ENCODE peak calls at places on chromosomes 5 and 9, in eight cellular contexts. One of them, this sample, is unnamed.

GRCh38 chr5:33890633-33891032 is 1.2 kb downstream of the ADAMTS12 start:
- DNase-seq in psoas muscle: no peak
- DNase-seq in CD8-positive, alpha-beta T cell: no peak
- DNase-seq in left lung: no peak
- DNase-seq in sigmoid colon: no peak
- DNase-seq in cardiac muscle cell: peak
- DNase-seq in coronary artery: no peak
- DNase-seq in uterus: no peak
- DNase-seq in this sample: peak

GRCh38 chr9:112012026-112012902 is 115.7 kb downstream of the UGCG start:
- DNase-seq in sigmoid colon: peak
- DNase-seq in coronary artery: no peak
- DNase-seq in left lung: no peak
- DNase-seq in cardiac muscle cell: no peak
- DNase-seq in uterus: peak
- DNase-seq in CD8-positive, alpha-beta T cell: no peak
- DNase-seq in psoas muscle: peak
- DNase-seq in this sample: peak

GRCh38 chr5:10279925-10280720 is 27.6 kb downstream of the CMBL start:
- DNase-seq in coronary artery: no peak
- DNase-seq in uterus: no peak
- DNase-seq in CD8-positive, alpha-beta T cell: no peak
- DNase-seq in sigmoid colon: no peak
- DNase-seq in left lung: no peak
- DNase-seq in cardiac muscle cell: no peak
- DNase-seq in psoas muscle: no peak
- DNase-seq in this sample: no peak

GRCh38 chr5:143002459-143003327 is 232.5 kb downstream of the ARHGAP26 start:
- DNase-seq in sigmoid colon: no peak
- DNase-seq in left lung: no peak
- DNase-seq in psoas muscle: no peak
- DNase-seq in uterus: no peak
- DNase-seq in CD8-positive, alpha-beta T cell: peak
- DNase-seq in cardiac muscle cell: no peak
- DNase-seq in coronary artery: no peak
- DNase-seq in this sample: peak

GRCh38 chr9:126805546-126806262 is 864 bp downstream of the ZBTB43 start:
- DNase-seq in uterus: no peak
- DNase-seq in coronary artery: no peak
- DNase-seq in CD8-positive, alpha-beta T cell: peak
- DNase-seq in left lung: peak
- DNase-seq in sigmoid colon: peak
- DNase-seq in psoas muscle: peak
- DNase-seq in cardiac muscle cell: peak
- DNase-seq in this sample: peak

GRCh38 chr5:147098233-147098790 is 136.5 kb upstream of the STK32A start:
- DNase-seq in sigmoid colon: no peak
- DNase-seq in cardiac muscle cell: peak
- DNase-seq in left lung: no peak
- DNase-seq in psoas muscle: no peak
- DNase-seq in uterus: no peak
- DNase-seq in coronary artery: no peak
- DNase-seq in CD8-positive, alpha-beta T cell: no peak
- DNase-seq in this sample: peak

GRCh38 chr9:6417186-6417585 is 4.2 kb downstream of the UHRF2 start:
- DNase-seq in left lung: no peak
- DNase-seq in CD8-positive, alpha-beta T cell: no peak
- DNase-seq in psoas muscle: no peak
- DNase-seq in cardiac muscle cell: no peak
- DNase-seq in sigmoid colon: no peak
- DNase-seq in uterus: no peak
- DNase-seq in coronary artery: no peak
- DNase-seq in this sample: no peak

GRCh38 chr9:135278586-135278985 is 191.1 kb downstream of the OLFM1 start:
- DNase-seq in coronary artery: no peak
- DNase-seq in sigmoid colon: no peak
- DNase-seq in cardiac muscle cell: no peak
- DNase-seq in left lung: peak
- DNase-seq in uterus: no peak
- DNase-seq in psoas muscle: no peak
- DNase-seq in CD8-positive, alpha-beta T cell: no peak
- DNase-seq in this sample: no peak

GRCh38 chr9:134403292-134403681 is 77.0 kb downstream of the RXRA start:
- DNase-seq in cardiac muscle cell: no peak
- DNase-seq in CD8-positive, alpha-beta T cell: no peak
- DNase-seq in sigmoid colon: no peak
- DNase-seq in coronary artery: no peak
- DNase-seq in left lung: no peak
- DNase-seq in uterus: no peak
- DNase-seq in psoas muscle: peak
- DNase-seq in this sample: no peak

GRCh38 chr9:130453487-130453886 is 8.7 kb downstream of the ASS1 start:
- DNase-seq in uterus: peak
- DNase-seq in CD8-positive, alpha-beta T cell: no peak
- DNase-seq in sigmoid colon: no peak
- DNase-seq in left lung: no peak
- DNase-seq in coronary artery: no peak
- DNase-seq in psoas muscle: no peak
- DNase-seq in cardiac muscle cell: peak
- DNase-seq in this sample: no peak

GRCh38 chr5:10456583-10457562 is 15.2 kb downstream of the ROPN1L start:
- DNase-seq in psoas muscle: peak
- DNase-seq in CD8-positive, alpha-beta T cell: no peak
- DNase-seq in left lung: no peak
- DNase-seq in uterus: no peak
- DNase-seq in sigmoid colon: no peak
- DNase-seq in cardiac muscle cell: no peak
- DNase-seq in coronary artery: peak
- DNase-seq in this sample: peak

GRCh38 chr9:137724114-137724445 is 105.3 kb downstream of the EHMT1 start:
- DNase-seq in uterus: no peak
- DNase-seq in psoas muscle: no peak
- DNase-seq in sigmoid colon: no peak
- DNase-seq in coronary artery: no peak
- DNase-seq in left lung: no peak
- DNase-seq in cardiac muscle cell: peak
- DNase-seq in CD8-positive, alpha-beta T cell: peak
- DNase-seq in this sample: peak

GRCh38 chr9:91071185-91071990 is 269.8 kb downstream of the SYK start:
- DNase-seq in cardiac muscle cell: no peak
- DNase-seq in sigmoid colon: no peak
- DNase-seq in psoas muscle: peak
- DNase-seq in CD8-positive, alpha-beta T cell: no peak
- DNase-seq in uterus: no peak
- DNase-seq in left lung: no peak
- DNase-seq in coronary artery: peak
- DNase-seq in this sample: no peak

GRCh38 chr9:11931109-11931508 is 762.1 kb upstream of the TYRP1 start:
- DNase-seq in psoas muscle: no peak
- DNase-seq in left lung: no peak
- DNase-seq in uterus: no peak
- DNase-seq in sigmoid colon: no peak
- DNase-seq in cardiac muscle cell: no peak
- DNase-seq in CD8-positive, alpha-beta T cell: no peak
- DNase-seq in coronary artery: no peak
- DNase-seq in this sample: no peak

GRCh38 chr5:10704949-10705621 is 55.9 kb downstream of the DAP start:
- DNase-seq in coronary artery: no peak
- DNase-seq in left lung: no peak
- DNase-seq in uterus: no peak
- DNase-seq in sigmoid colon: no peak
- DNase-seq in cardiac muscle cell: no peak
- DNase-seq in psoas muscle: no peak
- DNase-seq in CD8-positive, alpha-beta T cell: no peak
- DNase-seq in this sample: no peak

GRCh38 chr9:9754186-9754585 is 858.6 kb downstream of the PTPRD start:
- DNase-seq in psoas muscle: no peak
- DNase-seq in cardiac muscle cell: no peak
- DNase-seq in left lung: no peak
- DNase-seq in uterus: no peak
- DNase-seq in coronary artery: no peak
- DNase-seq in sigmoid colon: no peak
- DNase-seq in CD8-positive, alpha-beta T cell: no peak
- DNase-seq in this sample: no peak

GRCh38 chr9:87604886-87605588 is 107.4 kb downstream of the DAPK1 start:
- DNase-seq in CD8-positive, alpha-beta T cell: no peak
- DNase-seq in uterus: no peak
- DNase-seq in cardiac muscle cell: no peak
- DNase-seq in psoas muscle: no peak
- DNase-seq in coronary artery: no peak
- DNase-seq in sigmoid colon: no peak
- DNase-seq in left lung: no peak
- DNase-seq in this sample: no peak

GRCh38 chr9:74443036-74443750 is 53.9 kb upstream of the RORB start:
- DNase-seq in uterus: no peak
- DNase-seq in sigmoid colon: no peak
- DNase-seq in coronary artery: no peak
- DNase-seq in CD8-positive, alpha-beta T cell: no peak
- DNase-seq in left lung: no peak
- DNase-seq in psoas muscle: no peak
- DNase-seq in cardiac muscle cell: no peak
- DNase-seq in this sample: no peak

GRCh38 chr5:29161399-29161798 is 2032.1 kb upstream of the CDH6 start:
- DNase-seq in left lung: no peak
- DNase-seq in CD8-positive, alpha-beta T cell: no peak
- DNase-seq in coronary artery: no peak
- DNase-seq in uterus: no peak
- DNase-seq in sigmoid colon: no peak
- DNase-seq in psoas muscle: no peak
- DNase-seq in cardiac muscle cell: no peak
- DNase-seq in this sample: no peak

GRCh38 chr9:78601957-78602565 is 305.1 kb downstream of the PSAT1 start:
- DNase-seq in cardiac muscle cell: peak
- DNase-seq in uterus: no peak
- DNase-seq in sigmoid colon: no peak
- DNase-seq in psoas muscle: no peak
- DNase-seq in CD8-positive, alpha-beta T cell: no peak
- DNase-seq in left lung: no peak
- DNase-seq in coronary artery: no peak
- DNase-seq in this sample: peak

DNA sequence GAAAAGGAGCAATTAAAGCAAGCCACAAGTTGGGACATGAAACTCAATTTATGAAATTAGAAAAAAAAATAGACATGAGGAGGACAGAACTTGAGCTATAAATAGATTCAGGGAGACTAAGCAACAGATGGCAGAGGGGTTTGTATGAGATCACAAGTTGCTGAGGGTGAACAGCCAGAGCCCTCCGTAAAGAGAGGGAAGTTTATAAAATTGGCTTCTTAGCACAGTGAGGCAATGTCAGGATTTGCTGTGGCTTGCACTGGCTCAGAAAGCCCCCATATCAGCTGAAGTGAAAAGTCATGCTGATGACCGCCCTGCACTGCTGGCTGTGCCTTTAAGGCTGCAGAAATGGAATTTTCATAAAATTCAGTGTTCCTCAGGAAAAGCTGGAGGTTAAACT is 443.4 kb upstream of the CD180 start:
- DNase-seq in coronary artery: no peak
- DNase-seq in sigmoid colon: no peak
- DNase-seq in left lung: no peak
- DNase-seq in cardiac muscle cell: no peak
- DNase-seq in psoas muscle: no peak
- DNase-seq in uterus: peak
- DNase-seq in CD8-positive, alpha-beta T cell: no peak
- DNase-seq in this sample: no peak
- H3K27ac ChIP-seq in coronary artery: no peak
- H3K27ac ChIP-seq in sigmoid colon: peak
- H3K27ac ChIP-seq in left lung: no peak
- H3K27ac ChIP-seq in cardiac muscle cell: no peak
- H3K27ac ChIP-seq in psoas muscle: peak
- H3K27ac ChIP-seq in uterus: peak
- H3K27ac ChIP-seq in CD8-positive, alpha-beta T cell: no peak
- H3K27ac ChIP-seq in this sample: no peak

DNA sequence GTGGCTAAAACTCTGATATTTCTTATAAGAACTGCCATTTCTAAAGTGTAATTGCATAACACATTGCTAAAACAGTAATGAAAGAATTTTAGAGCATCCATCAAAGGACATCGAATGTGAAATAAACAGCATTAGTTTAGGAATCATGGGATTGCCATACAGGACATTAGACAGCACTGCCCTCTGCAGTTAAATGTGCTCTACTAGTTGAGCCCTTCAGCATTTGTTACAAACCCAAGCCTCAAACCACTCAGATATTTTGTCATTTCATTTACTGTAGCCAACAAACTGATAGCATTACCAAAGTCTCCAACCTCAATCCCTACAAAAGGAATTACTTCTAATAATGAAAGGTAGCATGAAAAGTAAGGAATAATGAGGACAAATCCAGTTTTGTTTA is 116.8 kb upstream of the COX7C start:
- DNase-seq in coronary artery: no peak
- DNase-seq in cardiac muscle cell: peak
- DNase-seq in CD8-positive, alpha-beta T cell: no peak
- DNase-seq in sigmoid colon: no peak
- DNase-seq in psoas muscle: no peak
- DNase-seq in uterus: no peak
- DNase-seq in left lung: no peak
- DNase-seq in this sample: peak
- TF ChIP-seq CTCF in coronary artery: no peak
- TF ChIP-seq CTCF in cardiac muscle cell: no peak
- TF ChIP-seq CTCF in CD8-positive, alpha-beta T cell: no peak
- TF ChIP-seq CTCF in sigmoid colon: no peak
- TF ChIP-seq CTCF in psoas muscle: no peak
- TF ChIP-seq CTCF in uterus: no peak
- TF ChIP-seq CTCF in left lung: no peak
- TF ChIP-seq CTCF in this sample: peak

DNA sequence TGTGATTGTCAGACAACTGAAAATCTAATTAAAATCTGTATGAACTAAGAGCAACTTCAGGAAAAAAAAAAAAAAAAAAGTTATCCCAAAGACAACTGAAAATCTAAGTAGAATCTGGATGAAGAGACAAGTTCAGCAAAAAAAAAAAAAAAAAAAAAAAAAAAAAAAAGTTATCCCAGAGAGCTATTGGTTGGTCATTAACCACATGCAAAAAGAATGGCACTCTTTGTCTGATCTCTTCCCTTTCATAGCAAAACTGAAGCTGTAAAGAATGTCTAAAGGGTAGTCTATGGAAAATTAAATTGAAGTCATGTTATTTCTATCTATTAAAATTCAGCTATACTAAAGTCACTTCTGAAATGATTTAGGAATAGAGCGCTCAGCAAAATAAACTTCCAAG is 32.9 kb downstream of the STRBP start:
- DNase-seq in CD8-positive, alpha-beta T cell: no peak
- DNase-seq in sigmoid colon: no peak
- DNase-seq in cardiac muscle cell: no peak
- DNase-seq in left lung: no peak
- DNase-seq in uterus: no peak
- DNase-seq in psoas muscle: no peak
- DNase-seq in coronary artery: no peak
- DNase-seq in this sample: no peak
- H3K27ac ChIP-seq in CD8-positive, alpha-beta T cell: no peak
- H3K27ac ChIP-seq in sigmoid colon: no peak
- H3K27ac ChIP-seq in cardiac muscle cell: no peak
- H3K27ac ChIP-seq in left lung: no peak
- H3K27ac ChIP-seq in uterus: no peak
- H3K27ac ChIP-seq in psoas muscle: no peak
- H3K27ac ChIP-seq in coronary artery: no peak
- H3K27ac ChIP-seq in this sample: no peak

DNA sequence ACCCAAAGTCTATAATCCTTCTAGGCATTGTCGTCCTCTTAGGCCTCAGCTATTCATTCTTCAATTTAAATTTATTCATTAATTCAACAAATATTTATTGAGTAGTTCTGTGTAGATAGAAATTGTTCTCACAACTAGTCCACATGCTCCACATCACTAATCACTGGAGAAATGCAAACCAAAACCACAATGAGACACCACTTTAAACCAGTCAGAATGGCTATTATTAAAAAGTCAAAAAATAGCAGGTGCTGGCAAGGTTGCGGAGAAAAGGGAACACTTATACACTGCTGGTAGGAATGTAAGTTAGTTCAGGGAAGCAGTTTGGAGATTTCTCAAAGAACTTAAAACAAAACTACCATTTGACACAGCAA is 51.1 kb upstream of the TNFSF15 start:
- DNase-seq in sigmoid colon: no peak
- DNase-seq in uterus: no peak
- DNase-seq in CD8-positive, alpha-beta T cell: no peak
- DNase-seq in coronary artery: no peak
- DNase-seq in cardiac muscle cell: no peak
- DNase-seq in left lung: no peak
- DNase-seq in psoas muscle: no peak
- DNase-seq in this sample: no peak
- TF ChIP-seq CTCF in sigmoid colon: no peak
- TF ChIP-seq CTCF in uterus: no peak
- TF ChIP-seq CTCF in CD8-positive, alpha-beta T cell: no peak
- TF ChIP-seq CTCF in coronary artery: no peak
- TF ChIP-seq CTCF in cardiac muscle cell: no peak
- TF ChIP-seq CTCF in left lung: no peak
- TF ChIP-seq CTCF in psoas muscle: no peak
- TF ChIP-seq CTCF in this sample: no peak